ENCODE peak calls at places on chromosome 2, in nine cellular contexts. J, P, A, U, O, V, N, M and E are unnamed samples.

GRCh38 chr2:179218848-179219594 is 45.6 kb downstream of the SESTD1 start:
- DNase-seq in J (no peak), P (peak; percentile 48), A (peak; percentile 33), U (peak; percentile 33), O (peak; percentile 60), V (peak; percentile 83), N (peak; percentile 42), M (peak; percentile 71), E (peak; percentile 55)

GRCh38 chr2:233270366-233270765 is 18.9 kb downstream of the ATG16L1 start:
- DNase-seq in J (no peak), P (no peak), A (no peak), U (no peak), O (no peak), V (no peak), N (no peak), M (no peak), E (no peak)

GRCh38 chr2:238994876-238995275 is 147.0 kb downstream of the TWIST2 start:
- DNase-seq in J (no peak), P (no peak), A (no peak), U (no peak), O (no peak), V (no peak), N (no peak), M (no peak), E (no peak)

GRCh38 chr2:147998203-147998602 is 22.3 kb downstream of the ORC4 start:
- DNase-seq in J (no peak), P (no peak), A (no peak), U (no peak), O (no peak), V (no peak), N (no peak), M (no peak), E (no peak)

GRCh38 chr2:151189125-151189524 is 72.5 kb downstream of the RBM43 start:
- DNase-seq in J (no peak), P (no peak), A (no peak), U (no peak), O (no peak), V (no peak), N (peak; percentile 11), M (no peak), E (no peak)

GRCh38 chr2:219228745-219229374 is 576 bp downstream of the ATG9A start:
- DNase-seq in J (no peak), P (no peak), A (no peak), U (no peak), O (no peak), V (no peak), N (no peak), M (no peak), E (no peak)

GRCh38 chr2:142874293-142874814 is 3.1 kb upstream of the KYNU start:
- DNase-seq in J (no peak), P (no peak), A (no peak), U (no peak), O (peak; percentile 81), V (peak; percentile 72), N (no peak), M (peak; percentile 16), E (peak; percentile 88)

GRCh38 chr2:127254386-127254981 is 34.4 kb upstream of the CYP27C1 start:
- DNase-seq in J (no peak), P (no peak), A (no peak), U (no peak), O (peak; percentile 64), V (no peak), N (no peak), M (no peak), E (no peak)

GRCh38 chr2:42788478-42788793 is 3.9 kb downstream of the HAAO start:
- DNase-seq in J (no peak), P (no peak), A (no peak), U (no peak), O (no peak), V (no peak), N (no peak), M (no peak), E (no peak)

GRCh38 chr2:42788882-42789281 is 3.5 kb downstream of the HAAO start:
- DNase-seq in J (no peak), P (peak; percentile 62), A (no peak), U (no peak), O (no peak), V (no peak), N (no peak), M (no peak), E (no peak)

GRCh38 chr2:42787788-42788477 is 4.5 kb downstream of the HAAO start:
- DNase-seq in J (no peak), P (no peak), A (no peak), U (no peak), O (no peak), V (no peak), N (no peak), M (no peak), E (no peak)

GRCh38 chr2:42787424-42787787 is 5.0 kb downstream of the HAAO start:
- DNase-seq in J (no peak), P (no peak), A (no peak), U (no peak), O (no peak), V (no peak), N (no peak), M (no peak), E (no peak)

DNA sequence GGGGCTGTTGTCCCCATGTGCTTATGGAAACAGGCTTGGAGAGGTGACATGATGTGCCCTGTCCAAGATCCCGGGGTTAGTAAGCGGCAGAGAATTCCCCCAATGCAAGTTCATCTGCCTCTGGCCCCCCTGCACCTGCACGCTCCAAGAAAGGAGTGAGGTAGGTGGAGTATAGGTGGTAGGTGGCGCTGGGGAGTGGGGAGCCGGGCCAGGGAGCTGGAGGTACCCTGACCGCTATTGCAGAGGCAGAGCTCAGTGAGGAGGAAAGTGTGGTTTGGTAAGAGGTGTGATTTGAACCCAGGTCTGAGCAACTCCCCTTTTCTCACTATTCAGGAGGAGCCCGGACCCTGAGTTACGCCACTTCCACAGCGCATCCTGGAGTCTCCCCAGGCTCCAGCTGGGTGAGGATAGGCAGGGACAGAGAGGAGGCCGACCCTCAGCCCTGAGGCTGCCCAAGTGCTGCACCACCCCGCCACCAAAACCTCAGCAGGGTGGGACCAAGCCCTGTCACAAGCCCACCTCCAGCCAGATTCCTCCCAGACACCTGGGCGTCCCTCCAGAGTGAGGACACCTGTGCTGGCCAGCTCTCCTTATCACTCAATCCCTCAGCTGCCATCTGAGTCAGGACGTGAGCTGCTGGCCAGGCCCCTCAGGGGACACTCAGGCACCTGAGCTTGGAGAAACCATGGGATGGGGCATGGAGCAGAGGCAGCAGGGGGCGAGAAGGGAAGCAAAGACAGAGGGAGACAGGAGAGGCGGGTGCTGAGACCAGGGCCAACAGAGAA is 5.6 kb downstream of the HAAO start:
- DNase-seq in J (peak; percentile 52), P (peak; percentile 40), A (no peak), U (no peak), O (no peak), V (no peak), N (no peak), M (no peak), E (no peak)
- TF ChIP-seq CTCF in J (peak; percentile 33), P (no peak), A (no peak), U (no peak), O (no peak), V (no peak), N (no peak), M (no peak), E (no peak)

DNA sequence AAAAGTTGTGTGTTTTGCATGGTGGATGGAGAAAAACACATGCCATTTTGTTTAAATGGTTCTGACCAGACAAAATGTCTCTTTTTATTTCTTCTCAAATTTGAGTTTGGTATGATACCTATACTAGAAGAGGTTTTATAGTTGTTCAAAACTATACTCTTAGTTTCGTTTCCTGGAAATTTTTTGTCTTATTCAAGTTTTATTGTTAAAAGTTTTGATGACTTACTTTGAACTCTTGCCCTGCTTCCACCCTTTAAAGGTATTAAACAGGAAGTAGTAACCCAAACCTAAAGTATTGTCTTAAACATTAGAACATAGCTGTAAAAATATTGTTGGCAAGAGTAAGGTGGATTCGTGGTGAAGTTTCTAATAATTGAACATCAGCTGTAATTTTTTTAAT is 98.2 kb downstream of the BABAM2 start:
- DNase-seq in J (no peak), P (no peak), A (no peak), U (no peak), O (no peak), V (no peak), N (no peak), M (no peak), E (no peak)
- H3K4me1 ChIP-seq in J (no peaks in the 10 kb centered on the region), P (peaks cover 2% of the 10 kb centered on the region), A (peaks cover 62% of the 10 kb centered on the region), U (peaks cover 46% of the 10 kb centered on the region), O (peaks cover 10% of the 10 kb centered on the region), V (no peaks in the 10 kb centered on the region), N (peaks cover 19% of the 10 kb centered on the region), M (peaks cover 24% of the 10 kb centered on the region), E (no peaks in the 10 kb centered on the region)

GRCh38 chr2:177767768-177768167 is 304.8 kb downstream of the PDE11A start:
- DNase-seq in J (no peak), P (no peak), A (no peak), U (no peak), O (no peak), V (no peak), N (no peak), M (no peak), E (no peak)

GRCh38 chr2:177758591-177759371 is 313.8 kb downstream of the PDE11A start:
- DNase-seq in J (peak; percentile 62), P (peak; percentile 51), A (no peak), U (no peak), O (peak; percentile 31), V (peak; percentile 11), N (no peak), M (peak; percentile 65), E (no peak)

GRCh38 chr2:177759443-177759842 is 313.1 kb downstream of the PDE11A start:
- DNase-seq in J (no peak), P (no peak), A (no peak), U (no peak), O (no peak), V (no peak), N (no peak), M (no peak), E (no peak)

DNA sequence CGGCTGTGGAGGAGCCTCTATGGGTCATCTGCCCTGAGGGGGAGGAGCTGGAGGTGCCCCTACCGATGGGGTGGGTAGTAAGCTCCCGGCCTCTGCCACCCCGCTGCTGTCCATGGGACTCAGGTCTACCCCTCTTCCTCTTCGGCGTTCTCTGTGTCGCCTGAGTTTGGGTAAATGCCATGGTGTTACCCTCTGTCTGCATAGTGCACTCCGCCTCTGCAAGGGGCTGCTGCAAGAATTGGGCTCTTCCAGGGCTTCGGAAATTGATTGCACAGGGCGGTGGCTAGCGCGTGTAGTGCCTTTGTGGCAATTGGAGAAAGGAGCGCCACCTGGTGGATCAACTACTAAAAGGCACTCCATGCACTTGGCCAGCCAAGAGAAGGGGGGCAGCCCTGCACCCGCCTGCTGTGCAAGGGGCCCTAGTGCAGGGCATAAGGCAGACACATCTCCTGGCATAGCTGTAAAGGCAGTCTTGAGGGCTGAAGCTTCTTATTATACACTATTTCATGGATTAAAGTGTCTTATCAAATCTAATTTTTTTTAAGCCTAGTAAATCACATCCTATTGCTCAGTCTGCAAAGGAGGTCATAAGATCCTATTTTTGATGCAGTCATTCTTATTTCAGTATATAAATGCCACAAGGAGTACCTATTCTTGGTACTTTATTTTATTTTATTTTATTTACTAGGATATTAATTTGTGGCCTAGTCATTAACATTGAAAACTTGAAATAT is 308.9 kb downstream of the PDE11A start:
- DNase-seq in J (peak; percentile 93), P (peak; percentile 67), A (peak; percentile 45), U (peak; percentile 60), O (peak; percentile 30), V (peak; percentile 76), N (peak; percentile 77), M (peak; percentile 81), E (peak; percentile 60)
- TF ChIP-seq CTCF in J (peak; percentile 78), P (peak; percentile 78), A (peak; percentile 76), U (peak; percentile 90), O (peak; percentile 70), V (peak; percentile 81), N (peak; percentile 82), M (peak; percentile 64), E (peak; percentile 63)

DNA sequence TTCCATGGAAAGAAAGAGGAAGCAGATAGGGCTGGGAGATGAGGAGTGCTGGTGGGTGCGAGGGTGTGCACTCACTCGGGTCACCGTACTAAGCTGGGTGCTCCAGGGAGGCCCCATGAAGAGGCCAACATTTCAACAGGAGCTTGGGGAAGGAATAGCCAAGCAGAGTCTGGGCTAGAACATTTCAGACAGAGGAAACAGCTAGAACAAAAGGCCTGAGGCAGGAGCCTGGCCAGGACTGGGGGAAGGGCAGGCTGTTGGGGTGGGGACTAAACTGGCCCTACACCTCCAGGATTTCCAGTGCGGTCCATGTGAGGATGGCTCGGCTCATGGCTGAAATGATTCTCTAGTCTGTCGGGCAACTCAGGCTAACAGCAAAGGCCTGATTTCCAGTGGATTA is 90.8 kb downstream of the ZFP36L2 start:
- DNase-seq in J (no peak), P (peak; percentile 42), A (no peak), U (no peak), O (no peak), V (no peak), N (no peak), M (no peak), E (no peak)
- H3K4me1 ChIP-seq in J (peaks cover 8% of the 10 kb centered on the region), P (peaks cover 29% of the 10 kb centered on the region), A (peaks cover 29% of the 10 kb centered on the region), U (peaks cover 73% of the 10 kb centered on the region), O (peaks cover 21% of the 10 kb centered on the region), V (peaks cover 26% of the 10 kb centered on the region), N (peaks cover 97% of the 10 kb centered on the region), M (peaks cover 8% of the 10 kb centered on the region), E (peaks cover 7% of the 10 kb centered on the region)